ENCODE peak calls at places on chromosomes 16 and 17, in six cellular contexts. H, A, Y, I, M and S are unnamed samples. For H3K4me1, the result is how much of the 10 kb centered on the place peaks cover.

GRCh38 chr16:23064642-23065041 is 84.6 kb downstream of the USP31 start:
- DNase-seq in H (no peak), A (no peak), Y (no peak), I (no peak), M (no peak), S (no peak)

GRCh38 chr17:17994271-17994670 is 21.6 kb downstream of the DRC3 start:
- DNase-seq in H (peak), A (no peak), Y (no peak), I (peak), M (no peak), S (peak)

GRCh38 chr16:58099097-58099955 is 29.9 kb downstream of the CFAP20 start:
- DNase-seq in H (no peak), A (no peak), Y (no peak), I (no peak), M (no peak), S (no peak)

GRCh38 chr16:58222532-58223316 is 24.8 kb upstream of the CSNK2A2 start:
- DNase-seq in H (no peak), A (no peak), Y (no peak), I (no peak), M (no peak), S (no peak)

GRCh38 chr17:28978565-28978964 is 27.2 kb upstream of the PHF12 start:
- DNase-seq in H (no peak), A (no peak), Y (no peak), I (no peak), M (no peak), S (no peak)

GRCh38 chr16:1876468-1876867 is 4.5 kb upstream of the MEIOB start:
- DNase-seq in H (no peak), A (no peak), Y (no peak), I (no peak), M (no peak), S (no peak)

GRCh38 chr17:60231691-60232090 is 81.9 kb downstream of the CA4 start:
- DNase-seq in H (no peak), A (no peak), Y (no peak), I (no peak), M (no peak), S (no peak)

GRCh38 chr17:55294042-55294751 is 29.4 kb downstream of the HLF start:
- DNase-seq in H (no peak), A (no peak), Y (no peak), I (no peak), M (no peak), S (no peak)

GRCh38 chr17:18141210-18141803 is 32.8 kb downstream of the MYO15A start:
- DNase-seq in H (peak), A (no peak), Y (no peak), I (no peak), M (no peak), S (no peak)

GRCh38 chr16:27591837-27592236 is 41.9 kb downstream of the KATNIP start:
- DNase-seq in H (no peak), A (no peak), Y (no peak), I (no peak), M (no peak), S (no peak)

GRCh38 chr17:39738568-39738901 is 797 bp downstream of the GRB7 start:
- DNase-seq in H (peak), A (no peak), Y (no peak), I (no peak), M (no peak), S (peak)

GRCh38 chr17:78995022-78995760 is 14.4 kb downstream of the CANT1 start:
- DNase-seq in H (no peak), A (peak), Y (no peak), I (no peak), M (peak), S (peak)

GRCh38 chr16:47142469-47143328 is 1.0 kb downstream of the NETO2 start:
- DNase-seq in H (peak), A (no peak), Y (peak), I (peak), M (no peak), S (peak)

GRCh38 chr16:73032548-73033270 is 15.2 kb downstream of the ZFHX3 start:
- DNase-seq in H (peak), A (no peak), Y (no peak), I (no peak), M (no peak), S (no peak)

GRCh38 chr17:78652913-78653312 is 75.7 kb upstream of the DNAH17 start:
- DNase-seq in H (no peak), A (no peak), Y (peak), I (no peak), M (peak), S (no peak)

GRCh38 chr17:1158879-1159278 is 20.9 kb downstream of the ABR start:
- DNase-seq in H (no peak), A (peak), Y (no peak), I (no peak), M (no peak), S (no peak)

GRCh38 chr17:27654654-27655524 is 23.9 kb downstream of the LGALS9 start:
- DNase-seq in H (peak), A (peak), Y (peak), I (peak), M (peak), S (peak)

GRCh38 chr17:57391076-57391825 is 134.9 kb downstream of the MSI2 start:
- DNase-seq in H (no peak), A (peak), Y (no peak), I (no peak), M (no peak), S (no peak)

GRCh38 chr17:6940186-6940649 is 55.6 kb upstream of the ALOX12 start:
- DNase-seq in H (no peak), A (no peak), Y (no peak), I (no peak), M (no peak), S (no peak)

GRCh38 chr16:66717112-66717675 is 20.7 kb upstream of the CMTM4 start:
- DNase-seq in H (peak), A (peak), Y (no peak), I (peak), M (no peak), S (peak)

GRCh38 chr16:81397058-81397878 is 47.3 kb upstream of the CMIP start:
- DNase-seq in H (no peak), A (no peak), Y (no peak), I (no peak), M (no peak), S (no peak)

GRCh38 chr16:78478267-78478821 is 378.9 kb downstream of the WWOX start:
- DNase-seq in H (peak), A (no peak), Y (no peak), I (no peak), M (no peak), S (no peak)

GRCh38 chr17:27332485-27333409 is 38.8 kb downstream of the WSB1 start:
- DNase-seq in H (peak), A (peak), Y (peak), I (peak), M (peak), S (peak)

GRCh38 chr17:12415031-12415430 is 250.7 kb upstream of the MYOCD start:
- DNase-seq in H (peak), A (peak), Y (no peak), I (no peak), M (no peak), S (no peak)

GRCh38 chr16:19583665-19584300 is 28.3 kb downstream of the VPS35L start:
- DNase-seq in H (peak), A (no peak), Y (no peak), I (no peak), M (no peak), S (no peak)

GRCh38 chr16:31754998-31755615 is 118.5 kb upstream of the ZNF267 start:
- DNase-seq in H (no peak), A (no peak), Y (no peak), I (no peak), M (no peak), S (no peak)

GRCh38 chr17:73969956-73970355 is 233.5 kb upstream of the RPL38 start:
- DNase-seq in H (no peak), A (no peak), Y (peak), I (no peak), M (peak), S (peak)

GRCh38 chr17:43645450-43645764 is 16.3 kb downstream of the MEOX1 start:
- DNase-seq in H (peak), A (no peak), Y (no peak), I (no peak), M (no peak), S (no peak)

GRCh38 chr16:15434425-15435215 is at the start of gene BMERB1:
- DNase-seq in H (peak), A (peak), Y (peak), I (peak), M (peak), S (peak)

GRCh38 chr17:700504-701094 is 14.0 kb downstream of the VPS53 start:
- DNase-seq in H (peak), A (no peak), Y (no peak), I (no peak), M (no peak), S (no peak)

GRCh38 chr16:89687092-89687940 is 827 bp downstream of the CDK10 start:
- DNase-seq in H (peak), A (no peak), Y (no peak), I (no peak), M (no peak), S (no peak)

GRCh38 chr16:30980959-30981358 is 4.0 kb upstream of the HSD3B7 start:
- DNase-seq in H (no peak), A (no peak), Y (no peak), I (no peak), M (no peak), S (no peak)

GRCh38 chr16:56974549-56975300 is 13.0 kb downstream of the CETP start:
- DNase-seq in H (no peak), A (no peak), Y (no peak), I (no peak), M (no peak), S (no peak)

GRCh38 chr17:19327039-19327776 is 35.3 kb downstream of the B9D1 start:
- DNase-seq in H (no peak), A (peak), Y (no peak), I (no peak), M (no peak), S (no peak)

GRCh38 chr16:86093801-86094750 is 195.1 kb downstream of the IRF8 start:
- DNase-seq in H (no peak), A (no peak), Y (peak), I (no peak), M (no peak), S (no peak)

GRCh38 chr17:45345554-45346254 is 28.9 kb upstream of the MAP3K14 start:
- DNase-seq in H (no peak), A (no peak), Y (no peak), I (no peak), M (peak), S (no peak)

GRCh38 chr16:9441021-9441420 is 349.6 kb downstream of the HAPSTR1 start:
- DNase-seq in H (peak), A (no peak), Y (no peak), I (no peak), M (no peak), S (no peak)

GRCh38 chr17:64343833-64344637 is 46.6 kb downstream of the PECAM1 start:
- DNase-seq in H (peak), A (no peak), Y (peak), I (peak), M (peak), S (peak)

DNA sequence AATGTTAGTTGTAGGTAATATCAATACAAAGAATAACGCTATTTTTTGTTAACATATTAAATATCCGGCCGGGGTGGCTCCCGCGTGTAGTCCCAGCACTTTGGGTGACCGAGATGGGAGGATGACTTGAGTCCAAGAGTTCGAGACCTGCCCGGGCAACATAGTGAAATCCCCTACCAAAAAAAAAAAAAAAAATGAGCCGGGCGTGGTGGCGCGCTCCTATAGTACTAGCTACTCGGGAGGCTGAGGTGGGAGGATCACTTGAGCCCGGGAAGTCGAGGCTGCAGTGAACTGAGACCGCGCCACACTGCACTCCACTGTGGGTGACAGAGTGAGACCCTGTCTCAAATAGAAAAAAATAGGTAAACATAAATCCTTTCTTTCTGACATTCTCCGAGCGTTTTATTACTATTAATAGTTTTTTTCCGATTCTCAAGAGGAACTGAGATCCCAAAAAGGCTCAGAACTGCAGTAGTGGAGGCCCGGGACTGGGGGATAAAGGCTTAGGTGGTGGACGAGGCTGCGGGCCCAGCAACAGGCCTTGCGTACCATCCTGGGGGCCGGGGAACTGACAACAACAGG is 1.0 kb downstream of the N4BP1 start:
- DNase-seq in H (no peak), A (peak), Y (no peak), I (no peak), M (no peak), S (no peak)
- H3K4me1 ChIP-seq in H (under half), A (under half), Y (half or more), I (half or more), M (under half), S (under half)

GRCh38 chr17:80251966-80252365 is 8.7 kb upstream of the RNF213 start:
- DNase-seq in H (no peak), A (no peak), Y (no peak), I (no peak), M (peak), S (peak)

GRCh38 chr17:80256034-80256350 is 4.7 kb upstream of the RNF213 start:
- DNase-seq in H (no peak), A (peak), Y (no peak), I (no peak), M (peak), S (no peak)

GRCh38 chr17:80253631-80254395 is 6.8 kb upstream of the RNF213 start:
- DNase-seq in H (no peak), A (no peak), Y (no peak), I (no peak), M (peak), S (no peak)

GRCh38 chr17:80252871-80253270 is 7.8 kb upstream of the RNF213 start:
- DNase-seq in H (peak), A (no peak), Y (peak), I (peak), M (peak), S (peak)

GRCh38 chr17:80254396-80255241 is 6.0 kb upstream of the RNF213 start:
- DNase-seq in H (no peak), A (peak), Y (peak), I (no peak), M (peak), S (no peak)
- H3K4me3 ChIP-seq in H (no peak), A (no peak), Y (no peak), I (no peak), M (no peak), S (no peak)

DNA sequence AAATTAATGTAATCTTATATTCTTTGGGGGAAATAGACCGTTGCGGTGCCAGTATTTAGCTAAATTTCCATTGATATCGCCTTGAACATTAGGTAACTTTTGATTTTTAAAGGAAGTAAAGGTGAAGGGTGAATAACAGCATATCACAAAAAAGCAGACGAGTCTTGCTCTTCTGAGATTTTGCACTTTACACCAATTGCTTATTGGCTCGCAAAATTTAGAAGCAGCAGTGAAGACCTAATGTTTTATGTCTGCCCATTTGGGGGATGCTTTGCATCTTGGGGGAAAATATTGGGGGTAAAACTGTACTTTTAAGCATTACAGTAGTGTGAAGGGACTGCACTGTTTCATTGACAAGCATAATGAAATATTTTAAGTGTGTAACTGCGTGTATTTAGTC is 934 bp downstream of the MAP2K6 start:
- DNase-seq in H (no peak), A (no peak), Y (no peak), I (no peak), M (no peak), S (no peak)
- H3K27ac ChIP-seq in H (peak), A (no peak), Y (peak), I (no peak), M (no peak), S (no peak)

GRCh38 chr16:4376126-4376819 is 4.6 kb downstream of the VASN start:
- DNase-seq in H (no peak), A (peak), Y (peak), I (peak), M (peak), S (peak)

GRCh38 chr16:4379001-4379688 is 7.5 kb downstream of the VASN start:
- DNase-seq in H (no peak), A (no peak), Y (no peak), I (peak), M (no peak), S (no peak)

GRCh38 chr16:4377573-4378146 is 6.0 kb downstream of the VASN start:
- DNase-seq in H (peak), A (no peak), Y (no peak), I (peak), M (no peak), S (peak)

GRCh38 chr16:4376820-4377572 is 5.3 kb downstream of the VASN start:
- DNase-seq in H (no peak), A (no peak), Y (no peak), I (peak), M (no peak), S (peak)

DNA sequence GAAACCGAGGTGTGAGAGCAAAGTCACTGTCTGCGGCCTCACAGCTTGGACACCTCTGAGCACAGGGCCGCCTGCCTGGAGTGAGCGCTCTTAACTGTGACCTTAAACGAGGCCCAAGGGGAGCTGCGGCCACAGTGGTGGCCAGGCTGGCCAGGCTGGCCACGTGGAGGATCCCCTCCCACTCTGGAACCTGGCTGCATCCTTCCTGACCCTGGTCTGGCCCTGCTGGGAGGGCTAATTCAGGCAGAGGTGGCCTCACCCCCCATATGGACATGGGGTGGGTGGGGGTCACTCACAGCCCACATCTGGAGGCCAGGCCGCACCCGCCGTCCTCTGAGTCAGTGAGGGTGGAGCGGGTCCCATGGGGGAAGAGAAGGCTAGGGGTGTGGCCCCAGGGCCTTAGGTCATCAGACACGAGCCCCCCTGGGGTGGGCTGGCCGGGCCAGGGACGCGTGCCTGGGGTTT is 6.6 kb downstream of the VASN start:
- DNase-seq in H (no peak), A (no peak), Y (no peak), I (peak), M (peak), S (peak)
- H3K4me1 ChIP-seq in H (under half), A (half or more), Y (half or more), I (half or more), M (half or more), S (under half)

GRCh38 chr17:82292251-82293154 is 19.0 kb upstream of the CSNK1D start:
- DNase-seq in H (peak), A (peak), Y (peak), I (peak), M (peak), S (peak)

GRCh38 chr17:82296511-82297279 is 20.7 kb downstream of the CD7 start:
- DNase-seq in H (no peak), A (no peak), Y (no peak), I (no peak), M (no peak), S (peak)

GRCh38 chr17:82291582-82292250 is 18.2 kb upstream of the CSNK1D start:
- DNase-seq in H (no peak), A (no peak), Y (no peak), I (no peak), M (no peak), S (peak)

GRCh38 chr17:82295472-82295814 is 21.9 kb upstream of the CSNK1D start:
- DNase-seq in H (no peak), A (no peak), Y (no peak), I (no peak), M (no peak), S (no peak)

DNA sequence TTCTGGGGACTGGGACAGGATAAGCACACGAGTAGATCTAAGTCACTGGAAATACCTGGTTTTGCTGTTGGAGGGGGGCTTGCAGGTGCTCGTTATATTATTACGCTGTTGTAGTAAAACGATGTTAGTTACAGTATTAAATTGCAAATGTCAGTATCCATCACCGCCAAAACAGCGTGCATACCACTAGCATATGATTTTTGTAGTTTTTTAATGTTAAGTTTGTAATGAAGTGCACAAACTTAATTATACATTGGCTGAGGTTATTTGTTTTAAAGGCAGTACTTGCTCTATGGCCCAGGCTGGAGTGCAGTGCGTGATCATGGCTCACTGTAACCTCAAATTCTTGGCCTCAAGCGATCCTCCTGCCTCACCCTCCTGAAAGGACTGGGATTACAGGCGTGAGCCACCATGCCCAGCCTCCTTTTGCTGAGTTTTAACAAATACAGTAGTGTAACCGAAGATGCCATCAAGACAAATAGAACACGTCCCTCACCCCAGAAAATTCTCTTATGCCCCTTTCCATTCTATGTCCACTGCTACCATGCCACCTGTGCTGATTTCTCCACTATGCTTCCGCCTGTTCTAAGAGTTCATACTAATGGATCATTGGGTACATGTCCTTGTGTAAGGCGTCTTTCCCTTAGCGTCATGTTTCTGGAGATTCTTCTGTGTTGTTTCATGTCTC is 20.7 kb upstream of the CSNK1D start:
- DNase-seq in H (no peak), A (no peak), Y (no peak), I (no peak), M (no peak), S (no peak)
- H3K4me3 ChIP-seq in H (peak), A (no peak), Y (no peak), I (peak), M (no peak), S (no peak)

GRCh38 chr17:15918661-15919259 is 26.2 kb upstream of the ADORA2B start:
- DNase-seq in H (no peak), A (no peak), Y (no peak), I (peak), M (no peak), S (no peak)

GRCh38 chr17:15921640-15922039 is 23.3 kb upstream of the ADORA2B start:
- DNase-seq in H (no peak), A (no peak), Y (no peak), I (no peak), M (no peak), S (no peak)

GRCh38 chr17:15919466-15919865 is 25.5 kb upstream of the ADORA2B start:
- DNase-seq in H (no peak), A (no peak), Y (no peak), I (no peak), M (no peak), S (no peak)

GRCh38 chr17:15922586-15922985 is 22.3 kb upstream of the ADORA2B start:
- DNase-seq in H (no peak), A (no peak), Y (no peak), I (no peak), M (no peak), S (no peak)

GRCh38 chr17:15920758-15921239 is 24.1 kb upstream of the ADORA2B start:
- DNase-seq in H (peak), A (peak), Y (no peak), I (no peak), M (no peak), S (no peak)
- H3K27ac ChIP-seq in H (no peak), A (peak), Y (no peak), I (no peak), M (no peak), S (no peak)